ENCODE peak calls at places on chromosomes 12 and 14, in four cellular contexts. D is HepG2, G is K562, A is endodermal cell. L is an unnamed sample.
A peak's percentile ranks its signal among the peaks of the same experiment; 100 is the strongest.

GRCh38 chr12:132557969-132558856 is 52.2 kb downstream of the LRCOL1 start:
- DNase-seq in D (peak; percentile 30), G (no peak), A (no peak), L (no peak)

GRCh38 chr14:101035466-101036225 is 132.1 kb upstream of the RTL1 start:
- DNase-seq in D (no peak), G (no peak), A (peak; percentile 21), L (no peak)

GRCh38 chr12:113075137-113075683 is 18.7 kb downstream of the DTX1 start:
- DNase-seq in D (no peak), G (no peak), A (no peak), L (peak; percentile 96)

GRCh38 chr12:17661250-17661649 is 428.7 kb downstream of the RERGL start:
- DNase-seq in D (no peak), G (no peak), A (no peak), L (no peak)

GRCh38 chr14:87497301-87497700 is 495.7 kb downstream of the GALC start:
- DNase-seq in D (no peak), G (no peak), A (no peak), L (no peak)

GRCh38 chr12:52214421-52214802 is 18.6 kb upstream of the KRT7 start:
- DNase-seq in D (no peak), G (no peak), A (peak; percentile 76), L (no peak)

GRCh38 chr12:122203301-122203967 is at the start of gene B3GNT4:
- DNase-seq in D (no peak), G (peak; percentile 91), A (peak; percentile 93), L (peak; percentile 54)

GRCh38 chr14:31340297-31341063 is 79.9 kb downstream of the HEATR5A start:
- DNase-seq in D (no peak), G (no peak), A (no peak), L (no peak)

GRCh38 chr12:113598815-113599406 is 127.2 kb upstream of the LHX5 start:
- DNase-seq in D (no peak), G (no peak), A (peak; percentile 58), L (no peak)

GRCh38 chr12:5003025-5003666 is 40.5 kb upstream of the KCNA5 start:
- DNase-seq in D (peak; percentile 33), G (peak; percentile 40), A (peak; percentile 97), L (peak; percentile 86)

DNA sequence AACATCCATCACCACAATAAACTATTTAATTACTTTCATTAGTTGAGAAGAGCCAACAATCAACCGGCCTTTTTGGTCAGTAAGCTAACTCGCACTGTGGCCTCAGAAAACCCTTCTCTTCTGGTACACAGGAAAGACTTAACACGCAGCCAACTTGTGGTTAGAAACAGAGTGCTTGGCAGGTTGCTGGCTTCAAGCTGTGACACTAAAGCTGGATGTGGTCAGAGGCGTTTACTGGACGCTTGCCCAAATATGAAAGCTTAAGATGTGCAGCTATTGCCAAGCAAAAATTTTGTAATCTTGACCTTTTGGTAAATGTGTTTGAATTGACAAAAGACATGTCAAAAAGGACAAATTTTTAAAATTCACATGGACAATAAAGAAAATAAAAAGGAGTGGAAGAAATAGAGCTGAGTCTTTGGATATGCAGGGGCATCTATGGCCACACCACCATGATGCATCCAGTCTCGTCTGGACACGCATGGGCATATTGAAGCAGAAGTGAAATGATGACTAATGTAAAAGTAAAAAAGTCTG is 2.6 kb upstream of the KLRK1 start:
- DNase-seq in D (no peak), G (peak; percentile 7), A (no peak), L (no peak)
- H3K4me3 ChIP-seq in D (no peak overlapping the region), G (no peak overlapping the region), A (no peak overlapping the region), L (no peak overlapping the region)

DNA sequence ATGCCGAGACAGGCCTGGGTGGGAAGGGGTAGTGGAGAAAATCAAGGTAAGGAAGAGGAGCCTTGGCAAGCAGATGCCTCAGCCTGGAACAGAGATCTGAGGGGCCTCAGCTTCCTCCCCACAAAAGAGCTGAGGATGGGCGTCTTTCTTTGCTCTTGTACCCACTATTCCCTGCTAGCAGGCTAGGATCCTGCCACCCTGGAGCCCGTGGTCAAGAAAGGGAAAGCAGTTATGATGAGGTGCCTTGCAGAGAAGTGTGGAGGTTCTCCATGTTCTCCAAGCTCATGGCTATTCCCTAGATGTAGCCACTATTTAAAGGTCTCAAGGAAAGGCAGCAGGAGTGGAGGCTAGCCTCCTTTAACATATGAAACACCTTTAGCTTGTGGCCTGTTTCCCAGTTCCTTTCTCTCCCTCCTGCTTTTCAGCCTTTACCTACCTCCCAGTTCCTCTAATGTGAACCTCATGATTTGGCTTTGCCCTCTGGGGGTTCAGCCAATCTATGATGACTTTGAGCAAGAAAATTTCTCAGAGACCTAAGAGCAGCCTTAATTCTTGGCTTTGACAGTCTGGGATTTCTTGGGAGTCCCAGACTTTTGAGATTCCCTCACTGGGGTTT is 1.1 kb downstream of the IKZF4 start:
- DNase-seq in D (no peak), G (no peak), A (no peak), L (no peak)
- H3K27ac ChIP-seq in D (no peak overlapping the region), G (peak overlapping the region; percentile 82), A (peak overlapping the region; percentile 98), L (no peak overlapping the region)

DNA sequence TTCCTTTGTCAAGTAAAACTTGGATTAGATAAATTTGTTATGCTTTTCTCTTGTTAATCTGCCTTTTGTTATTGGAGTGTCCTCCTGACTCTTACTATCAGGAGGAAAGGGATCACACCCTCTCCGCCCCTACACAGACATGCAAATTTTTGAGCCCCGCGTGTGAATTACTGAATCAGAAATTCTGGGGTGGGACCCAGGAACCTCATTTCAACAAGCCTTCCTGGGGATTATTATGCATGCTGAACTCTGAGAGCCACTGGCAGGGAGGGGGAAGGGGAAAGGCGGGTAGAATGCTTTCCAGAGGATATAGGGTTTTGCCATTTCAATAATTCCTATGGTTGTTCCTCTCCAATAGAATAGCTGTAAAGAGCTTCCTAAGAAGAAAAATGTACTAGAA is 6.7 kb upstream of the NANOGNB start:
- DNase-seq in D (no peak), G (no peak), A (peak; percentile 79), L (no peak)
- H3K9ac ChIP-seq in D (no peak overlapping the region), G (no peak overlapping the region), A (no peak overlapping the region), L (no peak overlapping the region)

GRCh38 chr14:74514471-74514932 is 20.9 kb downstream of the ISCA2 start:
- DNase-seq in D (peak; percentile 25), G (no peak), A (peak; percentile 53), L (no peak)
- H3K4me3 ChIP-seq in D (peak overlapping the region; percentile 52), G (no peak overlapping the region), A (no peak overlapping the region), L (no peak overlapping the region)

L was measured in Karpas-422.